ENCODE peak calls at places on chromosomes 5 and 9, in four cellular contexts. P, F, D and K are unnamed samples.

GRCh38 chr9:9753266-9753665 is 859.5 kb downstream of the PTPRD start:
- DNase-seq in P (no peak), F (no peak), D (no peak), K (no peak)

GRCh38 chr9:134634190-134634589 is 7.4 kb upstream of the COL5A1 start:
- DNase-seq in P (no peak), F (no peak), D (no peak), K (no peak)

GRCh38 chr5:180114304-180115003 is 42.9 kb upstream of the RNF130 start:
- DNase-seq in P (no peak), F (no peak), D (no peak), K (no peak)

GRCh38 chr5:67209141-67209771 is 12.7 kb upstream of the CD180 start:
- DNase-seq in P (peak; percentile 78), F (peak; percentile 84), D (peak; percentile 86), K (peak; percentile 87)

GRCh38 chr5:163585206-163585605 is 79.8 kb downstream of the MAT2B start:
- DNase-seq in P (peak; percentile 67), F (no peak), D (peak; percentile 64), K (no peak)

GRCh38 chr9:32589083-32589713 is 16.2 kb upstream of the NDUFB6 start:
- DNase-seq in P (peak; percentile 69), F (no peak), D (peak; percentile 81), K (peak; percentile 78)

GRCh38 chr5:171750316-171750788 is 35.3 kb upstream of the SMIM23 start:
- DNase-seq in P (peak; percentile 59), F (no peak), D (peak; percentile 4), K (peak; percentile 11)

GRCh38 chr5:139105621-139106071 is 92.5 kb downstream of the SIL1 start:
- DNase-seq in P (no peak), F (no peak), D (no peak), K (no peak)

GRCh38 chr5:72956324-72957140 is 691 bp downstream of the FCHO2 start:
- DNase-seq in P (peak; percentile 49), F (no peak), D (peak; percentile 72), K (peak; percentile 60)

GRCh38 chr5:157912621-157913325 is 53.8 kb upstream of the CLINT1 start:
- DNase-seq in P (no peak), F (no peak), D (no peak), K (no peak)

GRCh38 chr5:155471027-155471426 is 457.5 kb downstream of the KIF4B start:
- DNase-seq in P (no peak), F (no peak), D (no peak), K (no peak)

GRCh38 chr9:89527084-89527483 is 29.2 kb upstream of the SEMA4D start:
- DNase-seq in P (no peak), F (no peak), D (no peak), K (no peak)

GRCh38 chr5:106876665-106877194 is 794.0 kb downstream of the EFNA5 start:
- DNase-seq in P (peak; percentile 7), F (no peak), D (peak; percentile 13), K (no peak)

GRCh38 chr5:160306711-160307110 is 5.7 kb downstream of the CCNJL start:
- DNase-seq in P (no peak), F (no peak), D (no peak), K (no peak)

DNA sequence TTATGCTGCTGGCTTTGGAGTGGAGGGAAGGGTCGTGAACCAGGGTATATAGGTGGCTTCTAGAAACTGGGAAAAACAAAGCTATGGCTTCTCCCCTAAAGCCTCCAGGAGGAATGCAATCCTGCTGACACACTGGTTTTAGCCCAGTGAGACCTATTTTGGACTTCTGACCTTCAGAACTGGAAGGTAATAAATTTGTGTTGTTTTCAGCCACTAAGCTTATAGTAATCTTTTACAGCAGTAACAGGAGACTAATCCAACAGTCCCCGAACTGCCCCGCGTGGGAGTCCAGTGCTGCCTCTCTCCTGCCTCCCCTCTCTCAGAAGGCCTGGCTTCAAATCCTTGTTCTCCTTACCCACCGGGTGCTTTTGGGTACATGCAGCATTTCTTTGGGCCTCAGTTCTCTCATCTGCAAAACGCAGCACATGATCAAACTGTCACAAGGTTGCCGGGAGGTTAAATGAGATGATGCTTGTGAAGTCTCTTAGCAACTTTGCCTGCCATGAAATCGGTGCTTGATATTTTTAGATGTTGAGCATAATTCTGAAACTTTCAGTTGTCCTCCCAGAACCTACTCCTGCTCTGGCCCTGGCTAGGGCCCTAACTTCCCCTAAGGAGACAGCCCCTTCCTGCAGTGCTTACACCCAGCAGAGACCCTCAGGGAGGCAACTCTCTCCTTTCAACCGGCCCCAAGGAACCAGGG is 127.3 kb upstream of the BOD1 start:
- DNase-seq in P (no peak), F (no peak), D (no peak), K (no peak)
- H3K4me3 ChIP-seq in P (no peak overlapping the region), F (no peak overlapping the region), D (no peak overlapping the region), K (no peak overlapping the region)

GRCh38 chr9:137212520-137212919 is 7.0 kb downstream of the NDOR1 start:
- DNase-seq in P (no peak), F (no peak), D (no peak), K (no peak)

GRCh38 chr9:137215196-137215986 is 6.6 kb downstream of the RNF208 start:
- DNase-seq in P (no peak), F (no peak), D (no peak), K (no peak)

GRCh38 chr9:137214620-137215019 is 7.4 kb downstream of the RNF208 start:
- DNase-seq in P (no peak), F (no peak), D (no peak), K (no peak)

GRCh38 chr9:137211532-137211931 is 6.0 kb downstream of the NDOR1 start:
- DNase-seq in P (no peak), F (no peak), D (no peak), K (no peak)

GRCh38 chr9:137213160-137214060 is 7.9 kb downstream of the NDOR1 start:
- DNase-seq in P (peak; percentile 62), F (no peak), D (no peak), K (no peak)
- TF ChIP-seq CTCF in P (no peak), F (peak; percentile 69), D (peak; percentile 32), K (peak; percentile 10)

DNA sequence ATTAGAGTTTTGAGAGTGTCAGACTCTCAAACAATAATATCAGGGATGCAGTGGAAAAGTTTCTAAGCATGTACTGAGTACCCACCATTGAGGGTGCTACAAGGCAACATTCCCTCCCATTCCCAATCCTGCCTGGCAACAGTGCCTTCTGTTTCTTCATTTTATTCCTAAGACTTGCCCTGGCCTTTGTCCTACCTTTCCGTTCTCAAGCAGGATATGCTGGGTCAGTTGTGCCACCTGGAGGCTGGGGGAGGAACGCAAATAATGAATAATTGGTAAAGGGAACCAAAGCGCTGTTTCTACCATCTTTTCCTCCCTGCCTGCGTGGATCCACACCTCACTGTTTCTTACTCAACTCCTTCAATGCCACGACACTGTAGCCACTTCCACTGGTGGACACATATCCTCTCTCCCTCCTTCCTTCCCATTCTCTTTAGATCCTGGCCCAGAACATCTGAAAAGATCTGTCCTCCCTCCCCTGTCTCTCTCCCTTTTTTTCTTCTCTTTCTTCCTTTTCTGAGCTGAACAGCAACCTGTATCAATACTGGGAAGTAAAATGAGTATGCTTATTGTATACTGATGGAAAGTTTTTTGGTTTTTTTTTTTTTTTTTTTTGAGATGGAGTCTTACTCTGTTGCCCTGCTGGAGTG is 149.5 kb downstream of the C9orf152 start:
- DNase-seq in P (peak; percentile 58), F (no peak), D (peak; percentile 69), K (peak; percentile 69)
- H3K4me3 ChIP-seq in P (no peak overlapping the region), F (no peak overlapping the region), D (no peak overlapping the region), K (no peak overlapping the region)

GRCh38 chr9:110140276-110140675 is 67.7 kb downstream of the C9orf152 start:
- DNase-seq in P (no peak), F (no peak), D (no peak), K (no peak)
- TF ChIP-seq CTCF in P (no peak), F (no peak), D (no peak), K (no peak)